ENCODE peak calls at places on chromosomes 11 and 22, in nine cellular contexts. C is cardiac muscle cell; X is upper lobe of right lung; O is CD8-positive, alpha-beta memory T cell; D is substantia nigra; S is H9; T is pancreas; I is breast epithelium; F is ascending aorta. J is an unnamed sample.

GRCh38 chr11:71454470-71455113 is 1.6 kb downstream of the NADSYN1 start:
- DNase-seq in S (no peak), X (no peak), F (no peak), O (peak), T (no peak), C (no peak), D (no peak), I (no peak), J (no peak)

GRCh38 chr11:78801161-78801884 is 226.7 kb upstream of the NARS2 start:
- DNase-seq in F (no peak), C (no peak), D (no peak), X (no peak), T (peak), I (peak), S (no peak), O (no peak), J (no peak)

GRCh38 chr22:39368402-39368801 is 18.6 kb downstream of the SYNGR1 start:
- DNase-seq in S (no peak), D (no peak), C (no peak), I (no peak), O (no peak), F (no peak), T (no peak), X (no peak), J (no peak)

GRCh38 chr22:39906207-39906606 is 5.3 kb downstream of the GRAP2 start:
- DNase-seq in D (no peak), S (no peak), I (no peak), X (no peak), C (no peak), O (no peak), T (no peak), F (no peak), J (no peak)

GRCh38 chr11:105929381-105929955 is 92.6 kb downstream of the MSANTD4 start:
- DNase-seq in S (no peak), D (no peak), C (no peak), T (no peak), X (no peak), O (no peak), F (no peak), I (no peak), J (no peak)

GRCh38 chr11:104946907-104947306 is 21.5 kb downstream of the CASP4 start:
- DNase-seq in I (no peak), X (no peak), T (peak), C (no peak), D (no peak), O (peak), S (no peak), F (no peak), J (no peak)

GRCh38 chr22:40009953-40010751 is 15.4 kb downstream of the FAM83F start:
- DNase-seq in F (no peak), S (no peak), T (no peak), X (no peak), O (peak), D (no peak), C (no peak), I (no peak), J (no peak)

GRCh38 chr22:33274214-33274828 is 216.1 kb upstream of the SYN3 start:
- DNase-seq in O (no peak), I (no peak), D (no peak), X (no peak), F (no peak), C (peak), T (no peak), S (peak), J (no peak)

GRCh38 chr22:49238181-49239141 is 589.2 kb downstream of the BRD1 start:
- DNase-seq in D (no peak), S (peak), X (no peak), T (no peak), I (no peak), O (no peak), F (no peak), C (no peak), J (no peak)

GRCh38 chr11:47907499-47907898 is 59.3 kb upstream of the NUP160 start:
- DNase-seq in X (no peak), O (no peak), C (no peak), I (no peak), F (no peak), T (no peak), S (no peak), D (no peak), J (no peak)

GRCh38 chr11:87097582-87097981 is 59.8 kb downstream of the TMEM135 start:
- DNase-seq in D (no peak), T (peak), F (no peak), O (peak), C (peak), I (no peak), X (no peak), S (peak), J (no peak)

DNA sequence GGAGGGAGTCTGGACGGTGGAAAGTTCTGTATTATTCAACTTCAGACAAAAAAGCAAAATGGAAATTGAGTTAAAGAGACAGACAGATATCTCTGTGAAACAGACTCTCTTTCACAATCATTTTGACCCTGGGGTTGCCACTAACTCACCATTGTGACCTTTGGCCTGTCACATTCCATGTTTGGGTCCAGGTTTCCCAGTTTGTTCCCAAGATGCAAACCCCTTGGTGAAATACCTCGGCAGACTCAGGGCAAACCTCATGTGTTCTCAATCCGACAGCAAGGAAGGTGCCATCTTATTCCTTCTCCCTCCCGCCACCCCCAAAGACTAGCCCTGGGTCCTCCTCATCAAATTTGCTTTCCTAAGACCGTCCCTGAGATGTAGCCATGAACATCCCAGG is 41.8 kb downstream of the GALNT18 start:
- DNase-seq in S (peak), F (no peak), T (no peak), I (no peak), O (no peak), X (no peak), C (no peak), D (no peak), J (no peak)
- H3K27ac ChIP-seq in S (no peak), F (peak), T (no peak), I (no peak), O (no peak), X (no peak), C (no peak), D (no peak), J (no peak)

GRCh38 chr11:11521306-11522002 is 100.4 kb downstream of the GALNT18 start:
- DNase-seq in T (no peak), X (no peak), S (no peak), D (no peak), F (no peak), C (no peak), O (no peak), I (no peak), J (no peak)

GRCh38 chr11:11519184-11519583 is 102.6 kb downstream of the GALNT18 start:
- DNase-seq in D (no peak), O (no peak), F (no peak), C (no peak), T (no peak), I (no peak), S (peak), X (no peak), J (no peak)

GRCh38 chr11:11525283-11525682 is 96.5 kb downstream of the GALNT18 start:
- DNase-seq in S (no peak), C (no peak), X (no peak), D (no peak), T (no peak), F (no peak), I (no peak), O (no peak), J (no peak)

GRCh38 chr11:11524436-11525038 is 97.3 kb downstream of the GALNT18 start:
- DNase-seq in C (no peak), D (no peak), T (no peak), X (no peak), I (no peak), S (no peak), F (no peak), O (no peak), J (no peak)

GRCh38 chr11:11520231-11521015 is 101.4 kb downstream of the GALNT18 start:
- DNase-seq in D (no peak), C (no peak), X (no peak), T (no peak), O (no peak), I (no peak), F (no peak), S (peak), J (no peak)
- H3K27ac ChIP-seq in D (no peak), C (no peak), X (no peak), T (no peak), O (no peak), I (no peak), F (no peak), S (no peak), J (no peak)

DNA sequence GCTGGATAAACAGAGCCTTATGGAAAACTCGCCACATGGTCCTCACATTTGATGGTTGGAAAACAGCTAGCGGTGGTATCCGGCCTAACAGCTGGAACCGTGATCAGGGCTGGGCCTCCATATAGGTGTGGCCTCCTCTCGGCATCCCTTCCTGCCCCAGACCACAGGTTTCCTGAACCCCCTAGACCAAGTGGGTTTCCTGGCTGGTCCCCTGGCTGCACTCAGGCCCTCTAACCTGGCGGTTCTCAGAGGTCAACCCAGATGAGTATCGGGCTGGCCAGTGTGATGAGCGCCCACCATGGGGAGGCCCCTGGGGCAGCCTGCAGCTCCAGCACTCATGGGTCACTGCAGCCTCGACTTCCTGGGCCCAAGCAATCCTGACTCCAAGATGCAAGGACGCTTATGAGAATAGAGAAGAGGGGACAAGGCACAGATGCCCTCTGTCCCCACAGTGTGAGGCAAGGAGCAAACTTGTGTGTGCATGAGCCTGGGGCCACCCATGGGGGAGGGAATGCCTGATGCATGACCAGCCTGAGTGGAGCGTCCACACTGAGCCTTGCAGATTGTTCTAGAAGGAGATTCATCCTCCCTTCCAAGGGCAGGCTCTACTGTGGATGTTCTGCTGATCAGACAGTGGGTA is 53.4 kb upstream of the WNT7B start:
- DNase-seq in O (no peak), C (no peak), S (no peak), F (peak), T (no peak), D (no peak), X (peak), I (no peak), J (no peak)
- H3K27ac ChIP-seq in O (no peak), C (no peak), S (no peak), F (no peak), T (no peak), D (no peak), X (no peak), I (no peak), J (no peak)

DNA sequence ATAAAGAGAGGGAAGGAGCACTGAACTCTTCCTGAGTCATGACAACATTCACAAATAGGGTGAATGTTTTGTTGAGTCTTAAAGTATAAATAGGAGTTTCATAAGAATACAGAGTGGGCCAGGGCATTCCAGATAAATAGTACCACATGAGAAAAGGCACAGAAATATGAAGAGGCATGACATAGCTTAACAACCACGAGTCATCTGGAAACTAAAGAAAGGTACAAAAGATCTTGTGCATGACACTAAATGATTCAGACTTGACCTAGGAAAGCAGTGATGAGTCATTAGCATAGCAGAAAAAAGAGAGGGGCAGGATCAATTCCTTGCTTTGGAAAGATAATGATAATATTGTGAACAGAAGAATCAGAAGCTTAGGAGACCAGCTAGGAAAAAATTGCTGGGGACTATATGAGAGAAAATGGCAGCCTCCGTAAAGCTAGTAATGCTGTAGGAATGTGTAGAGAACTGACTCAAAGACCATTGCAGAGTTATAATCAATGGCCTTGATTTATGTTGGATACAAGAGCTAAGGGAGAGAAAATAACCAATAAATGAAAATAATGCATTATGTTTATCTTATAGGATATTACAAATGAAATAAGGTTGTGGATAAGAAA is 47.6 kb upstream of the FIBIN start:
- DNase-seq in S (no peak), O (no peak), I (no peak), X (no peak), F (no peak), D (no peak), T (no peak), C (no peak), J (no peak)
- H3K27ac ChIP-seq in S (no peak), O (no peak), I (peak), X (no peak), F (peak), D (no peak), T (no peak), C (no peak), J (no peak)

GRCh38 chr11:61949169-61950034 is 749 bp upstream of the BEST1 start:
- DNase-seq in I (peak), F (peak), C (peak), T (peak), O (no peak), D (peak), S (peak), X (peak), J (peak)
- H3K27ac ChIP-seq in I (peak), F (peak), C (no peak), T (no peak), O (peak), D (peak), S (no peak), X (no peak), J (peak)

GRCh38 chr22:45290410-45290936 is 5.7 kb downstream of the UPK3A start:
- DNase-seq in F (no peak), T (no peak), C (peak), S (peak), D (no peak), O (no peak), I (no peak), X (no peak), J (peak)

GRCh38 chr22:45286854-45287551 is 2.3 kb downstream of the UPK3A start:
- DNase-seq in X (no peak), I (no peak), O (no peak), C (no peak), D (no peak), T (no peak), F (no peak), S (no peak), J (no peak)

GRCh38 chr22:45284705-45285305 is at the start of gene UPK3A:
- DNase-seq in F (no peak), X (peak), T (peak), C (peak), O (peak), I (no peak), D (peak), S (peak), J (no peak)

GRCh38 chr22:45280995-45281394 is 3.8 kb upstream of the UPK3A start:
- DNase-seq in C (no peak), X (no peak), I (no peak), T (no peak), O (no peak), S (no peak), D (no peak), F (no peak), J (no peak)

GRCh38 chr22:45285431-45286058 is 796 bp downstream of the UPK3A start:
- DNase-seq in D (no peak), O (no peak), X (no peak), I (no peak), S (peak), T (no peak), C (peak), F (no peak), J (no peak)
- H3K27ac ChIP-seq in D (no peak), O (no peak), X (no peak), I (no peak), S (no peak), T (no peak), C (no peak), F (no peak), J (no peak)

GRCh38 chr11:119424276-119424675 is 1.3 kb upstream of the THY1 start:
- DNase-seq in C (no peak), F (no peak), D (no peak), S (no peak), X (no peak), I (no peak), T (no peak), O (no peak), J (no peak)

GRCh38 chr11:119421941-119422504 is 949 bp downstream of the THY1 start:
- DNase-seq in F (no peak), C (peak), S (no peak), X (no peak), T (no peak), I (no peak), D (peak), O (no peak), J (peak)

GRCh38 chr11:119423459-119424254 is 685 bp upstream of the THY1 start:
- DNase-seq in X (no peak), F (no peak), C (no peak), S (no peak), I (no peak), T (no peak), O (no peak), D (no peak), J (no peak)

GRCh38 chr11:119421351-119421750 is 1.6 kb downstream of the THY1 start:
- DNase-seq in D (no peak), I (no peak), F (no peak), T (no peak), S (no peak), X (no peak), C (no peak), O (no peak), J (no peak)

GRCh38 chr11:119422505-119423416 is at the start of gene THY1:
- DNase-seq in C (peak), I (no peak), O (no peak), T (no peak), F (no peak), D (peak), S (peak), X (no peak), J (no peak)
- H3K27ac ChIP-seq in C (no peak), I (peak), O (no peak), T (no peak), F (no peak), D (peak), S (no peak), X (no peak), J (peak)

DNA sequence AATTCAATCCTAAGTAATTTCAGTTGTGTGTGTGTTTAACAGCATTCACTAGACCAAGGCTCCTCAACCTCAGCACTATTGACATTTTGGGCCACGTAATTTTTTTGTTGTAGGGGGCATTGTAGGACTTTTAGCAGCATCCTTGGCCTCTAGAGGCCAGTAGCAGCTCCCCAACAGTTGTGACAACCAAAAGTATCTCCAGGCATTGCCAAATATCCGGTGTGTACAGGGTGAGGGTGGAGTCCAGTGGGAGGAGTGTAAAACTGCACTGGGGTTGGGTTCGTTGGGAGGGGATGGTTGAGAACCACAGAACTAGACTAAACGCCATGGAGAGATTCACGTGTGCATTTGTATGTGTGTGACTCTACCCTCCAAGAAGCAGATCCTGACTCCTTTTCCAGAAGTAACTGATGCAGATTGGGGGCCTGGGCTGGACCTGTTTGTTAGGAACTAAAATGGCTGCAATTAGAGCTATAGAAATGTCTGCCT is 5.9 kb upstream of the PHF21A start:
- DNase-seq in C (no peak), I (no peak), D (no peak), S (no peak), F (no peak), O (peak), X (no peak), T (no peak), J (no peak)
- H3K27ac ChIP-seq in C (no peak), I (no peak), D (no peak), S (no peak), F (no peak), O (no peak), X (no peak), T (no peak), J (no peak)

GRCh38 chr11:80521592-80521991 is 1080.8 kb upstream of the TENM4 start:
- DNase-seq in X (no peak), C (peak), F (no peak), I (no peak), O (no peak), D (no peak), S (no peak), T (no peak), J (no peak)

GRCh38 chr11:80523057-80523456 is 1082.2 kb upstream of the TENM4 start:
- DNase-seq in F (no peak), S (no peak), I (no peak), T (no peak), D (no peak), X (no peak), O (no peak), C (no peak), J (no peak)

GRCh38 chr11:80524330-80524729 is 1083.5 kb upstream of the TENM4 start:
- DNase-seq in S (no peak), O (no peak), X (no peak), F (no peak), C (no peak), I (no peak), T (no peak), D (no peak), J (no peak)

GRCh38 chr11:80515097-80515496 is 1074.3 kb upstream of the TENM4 start:
- DNase-seq in C (no peak), T (no peak), F (no peak), I (no peak), D (no peak), O (no peak), S (no peak), X (no peak), J (no peak)

DNA sequence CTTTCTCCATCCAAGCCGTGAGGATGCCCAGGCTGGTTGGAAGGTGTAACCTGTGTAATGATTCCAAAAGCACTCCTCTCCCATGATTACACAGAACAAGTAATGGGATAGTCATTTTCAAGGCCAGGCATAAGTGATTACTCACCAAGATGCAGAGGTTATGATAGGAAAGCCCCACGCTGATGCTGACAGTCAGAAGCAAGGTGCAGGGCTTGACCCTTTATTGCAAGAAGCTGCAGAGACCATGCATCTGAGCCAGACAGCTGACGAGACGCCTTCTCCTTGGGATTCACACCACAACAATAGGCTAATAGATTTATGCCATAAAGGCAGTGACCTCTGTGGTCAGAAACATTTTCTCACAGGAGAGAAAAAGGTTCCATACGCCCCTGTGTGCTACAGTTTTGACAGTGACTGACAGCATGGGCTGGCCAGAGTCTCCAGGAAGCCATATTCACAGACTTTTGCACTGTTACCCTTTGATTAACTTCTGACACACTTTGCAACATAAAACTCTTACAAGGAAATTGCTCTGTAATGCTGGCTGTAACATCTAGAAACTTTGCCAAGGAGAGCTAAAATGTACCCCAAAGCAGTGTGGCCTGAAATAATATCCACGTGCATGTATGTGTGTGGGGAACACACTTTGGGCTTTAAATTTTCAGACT is 1078.9 kb upstream of the TENM4 start:
- DNase-seq in I (no peak), D (no peak), S (no peak), T (no peak), F (no peak), O (no peak), C (no peak), X (no peak), J (no peak)
- H3K27ac ChIP-seq in I (no peak), D (no peak), S (no peak), T (no peak), F (no peak), O (no peak), C (no peak), X (no peak), J (no peak)

J was measured in caudate nucleus.